ENCODE peak calls at places on chromosomes 3 and 15, in six cellular contexts. M is tibial artery, Z is sigmoid colon, J is hepatocyte, I is adrenal gland, X is colonic mucosa. W is an unnamed sample.

GRCh38 chr3:38573606-38574005 is 75.9 kb downstream of the SCN5A start:
- DNase-seq in M (peak; percentile 4), Z (peak; percentile 14), J (no peak), I (peak; percentile 5), X (no peak), W (no peak)

GRCh38 chr15:48250640-48251076 is 44.6 kb downstream of the SLC12A1 start:
- DNase-seq in M (peak; percentile 33), Z (no peak), J (peak; percentile 67), I (no peak), X (peak; percentile 20), W (no peak)

GRCh38 chr15:72491768-72492167 is 17.6 kb downstream of the ARIH1 start:
- DNase-seq in M (no peak), Z (no peak), J (no peak), I (no peak), X (no peak), W (no peak)

GRCh38 chr3:127887321-127887720 is 27.7 kb upstream of the KBTBD12 start:
- DNase-seq in M (no peak), Z (no peak), J (no peak), I (no peak), X (no peak), W (no peak)

GRCh38 chr3:176776622-176777021 is 420.7 kb downstream of the TBL1XR1 start:
- DNase-seq in M (no peak), Z (no peak), J (no peak), I (no peak), X (no peak), W (no peak)

GRCh38 chr15:44084728-44085127 is 110.3 kb downstream of the FRMD5 start:
- DNase-seq in M (no peak), Z (no peak), J (no peak), I (no peak), X (no peak), W (no peak)

GRCh38 chr15:63332367-63333078 is 49.1 kb downstream of the CA12 start:
- DNase-seq in M (no peak), Z (no peak), J (no peak), I (peak; percentile 66), X (no peak), W (no peak)

GRCh38 chr3:4930501-4930900 is 48.7 kb upstream of the BHLHE40 start:
- DNase-seq in M (no peak), Z (no peak), J (no peak), I (no peak), X (no peak), W (no peak)

GRCh38 chr15:56523521-56523920 is 58.6 kb upstream of the MNS1 start:
- DNase-seq in M (no peak), Z (no peak), J (no peak), I (no peak), X (no peak), W (no peak)

GRCh38 chr3:113773381-113773780 is 26.5 kb downstream of the ATP6V1A start:
- DNase-seq in M (no peak), Z (no peak), J (no peak), I (no peak), X (no peak), W (no peak)

GRCh38 chr15:70617076-70617910 is 146.1 kb downstream of the UACA start:
- DNase-seq in M (no peak), Z (no peak), J (peak; percentile 70), I (no peak), X (no peak), W (no peak)

GRCh38 chr3:79263423-79263822 is 504.4 kb downstream of the ROBO1 start:
- DNase-seq in M (no peak), Z (no peak), J (no peak), I (no peak), X (no peak), W (no peak)

GRCh38 chr15:101313041-101313761 is 18.2 kb upstream of the SNRPA1 start:
- DNase-seq in M (no peak), Z (peak; percentile 53), J (no peak), I (no peak), X (no peak), W (peak; percentile 65)

GRCh38 chr3:5840091-5840490 is 652.6 kb downstream of the EDEM1 start:
- DNase-seq in M (no peak), Z (no peak), J (no peak), I (no peak), X (no peak), W (no peak)

GRCh38 chr15:48553559-48553958 is 92.0 kb downstream of the FBN1 start:
- DNase-seq in M (no peak), Z (no peak), J (no peak), I (no peak), X (no peak), W (no peak)

GRCh38 chr3:45409369-45409768 is 21.0 kb downstream of the LARS2 start:
- DNase-seq in M (no peak), Z (no peak), J (no peak), I (no peak), X (no peak), W (no peak)
- H3K27ac ChIP-seq in M (no peak overlapping the region), Z (peak overlapping the region; percentile 63), J (no peak overlapping the region), I (peak overlapping the region; percentile 4), X (no peak overlapping the region), W (no peak overlapping the region)

DNA sequence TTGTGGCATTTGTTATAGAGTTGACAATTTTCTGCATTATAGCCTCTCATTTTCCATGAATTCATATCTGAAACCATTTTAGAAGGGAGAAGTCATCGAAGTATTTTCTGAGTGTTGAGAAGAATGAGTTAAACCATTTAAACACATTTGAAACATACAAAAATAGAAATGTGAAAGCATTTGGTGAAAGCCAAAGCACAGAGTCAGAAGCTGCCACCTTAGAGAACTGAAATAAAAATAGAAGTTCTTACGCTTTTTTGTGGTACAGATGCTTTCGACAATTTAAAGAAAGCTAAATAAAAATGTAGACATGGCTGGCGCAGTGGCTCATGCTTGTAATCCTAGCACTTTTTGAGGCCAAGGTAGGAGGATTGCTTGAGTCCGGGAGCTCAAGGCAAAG is 9.0 kb downstream of the FANCD2OS start:
- DNase-seq in M (no peak), Z (no peak), J (no peak), I (no peak), X (no peak), W (no peak)
- H3K36me3 ChIP-seq in M (no peaks in the 10 kb centered on the region), Z (no peaks in the 10 kb centered on the region), J (no peaks in the 10 kb centered on the region), I (no peaks in the 10 kb centered on the region), X (no peaks in the 10 kb centered on the region), W (peaks cover 54% of the 10 kb centered on the region)

GRCh38 chr15:85498471-85498870 is 118.1 kb downstream of the AKAP13 start:
- DNase-seq in M (no peak), Z (no peak), J (no peak), I (no peak), X (no peak), W (no peak)
- H3K4me1 ChIP-seq in M (peaks cover 15% of the 10 kb centered on the region), Z (peaks cover 56% of the 10 kb centered on the region), J (peaks cover 55% of the 10 kb centered on the region), I (no peaks in the 10 kb centered on the region), X (no peaks in the 10 kb centered on the region), W (peaks cover 17% of the 10 kb centered on the region)

DNA sequence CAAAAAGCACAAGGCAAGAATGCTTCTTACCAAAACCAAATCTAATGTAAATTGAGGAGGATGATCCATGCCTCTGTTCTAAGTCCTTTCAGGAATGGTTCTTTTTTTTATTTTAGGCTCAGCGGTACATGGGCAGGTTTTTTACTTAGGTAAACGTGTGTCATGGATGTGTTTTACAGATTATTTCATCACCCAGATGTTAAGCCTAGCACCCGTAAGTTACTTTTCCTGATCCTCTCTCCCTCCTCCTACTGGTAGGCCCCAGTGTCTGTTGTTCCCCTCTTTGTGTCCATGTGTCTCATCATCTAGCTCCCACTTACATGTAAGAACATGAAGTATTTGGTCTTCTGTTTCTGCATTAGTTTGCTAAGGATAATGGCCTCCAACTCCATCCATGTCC is 289.2 kb upstream of the THBS1 start:
- DNase-seq in M (no peak), Z (no peak), J (no peak), I (no peak), X (no peak), W (no peak)
- H3K27ac ChIP-seq in M (no peak overlapping the region), Z (no peak overlapping the region), J (no peak overlapping the region), I (no peak overlapping the region), X (no peak overlapping the region), W (no peak overlapping the region)

GRCh38 chr3:15433531-15433930 is 6.1 kb downstream of the EAF1 start:
- DNase-seq in M (no peak), Z (no peak), J (no peak), I (no peak), X (no peak), W (no peak)

GRCh38 chr3:15430624-15431023 is 3.2 kb downstream of the EAF1 start:
- DNase-seq in M (no peak), Z (no peak), J (no peak), I (no peak), X (no peak), W (no peak)

GRCh38 chr3:15436246-15436645 is 8.8 kb downstream of the EAF1 start:
- DNase-seq in M (no peak), Z (no peak), J (no peak), I (no peak), X (no peak), W (no peak)

GRCh38 chr3:15431256-15431837 is 3.9 kb downstream of the EAF1 start:
- DNase-seq in M (no peak), Z (no peak), J (no peak), I (peak; percentile 27), X (no peak), W (no peak)

GRCh38 chr3:15434756-15435155 is 7.4 kb downstream of the EAF1 start:
- DNase-seq in M (no peak), Z (no peak), J (no peak), I (no peak), X (no peak), W (no peak)
- H3K36me3 ChIP-seq in M (peaks cover 76% of the 10 kb centered on the region), Z (peaks cover 5% of the 10 kb centered on the region), J (no peaks in the 10 kb centered on the region), I (peaks cover 93% of the 10 kb centered on the region), X (peaks cover 33% of the 10 kb centered on the region), W (peaks cover 93% of the 10 kb centered on the region)

GRCh38 chr3:188001052-188001567 is 152.8 kb upstream of the LPP start:
- DNase-seq in M (no peak), Z (no peak), J (no peak), I (no peak), X (no peak), W (no peak)
- H3K4me1 ChIP-seq in M (no peaks in the 10 kb centered on the region), Z (no peaks in the 10 kb centered on the region), J (peaks cover 60% of the 10 kb centered on the region), I (no peaks in the 10 kb centered on the region), X (peaks cover 6% of the 10 kb centered on the region), W (no peaks in the 10 kb centered on the region)

DNA sequence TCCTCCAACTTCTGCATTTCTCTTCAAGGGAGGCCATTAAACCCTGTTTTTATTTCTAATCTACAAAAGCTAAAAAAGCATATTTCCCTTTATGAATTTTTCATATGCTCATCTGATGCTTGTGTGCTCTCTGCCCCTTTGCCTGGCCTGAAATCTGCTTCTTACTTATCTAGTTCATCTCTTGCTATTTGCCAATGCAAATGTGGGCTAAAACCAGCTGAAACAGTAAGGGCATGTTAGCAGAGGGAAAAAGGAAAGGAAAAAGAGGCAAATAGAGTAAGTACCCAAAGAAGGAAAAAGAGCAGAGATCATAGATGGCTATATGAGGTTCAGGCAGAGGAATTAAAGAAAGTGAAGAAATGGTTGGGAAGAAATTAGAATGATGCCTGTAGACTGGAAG is 185.2 kb downstream of the CNTN4 start:
- DNase-seq in M (no peak), Z (no peak), J (no peak), I (no peak), X (no peak), W (no peak)
- H3K27ac ChIP-seq in M (no peak overlapping the region), Z (no peak overlapping the region), J (no peak overlapping the region), I (no peak overlapping the region), X (no peak overlapping the region), W (no peak overlapping the region)

W was measured in RWPE2.